ENCODE peak calls at places on chromosomes 2 and 18, in five cellular contexts. L, K, P, H and Z are unnamed samples.

GRCh38 chr18:12531747-12532146 is 124.0 kb downstream of the PRELID3A start:
- DNase-seq in L (no peak), K (no peak), P (no peak), H (no peak), Z (no peak)

GRCh38 chr2:215428060-215428910 is 7.6 kb downstream of the FN1 start:
- DNase-seq in L (peak), K (no peak), P (no peak), H (no peak), Z (no peak)

GRCh38 chr2:63950414-63950813 is 68.8 kb downstream of the VPS54 start:
- DNase-seq in L (no peak), K (no peak), P (no peak), H (no peak), Z (no peak)

GRCh38 chr2:66794115-66794514 is 359.2 kb downstream of the MEIS1 start:
- DNase-seq in L (no peak), K (no peak), P (no peak), H (no peak), Z (no peak)

GRCh38 chr2:30031184-30031583 is 109.8 kb upstream of the ALK start:
- DNase-seq in L (no peak), K (no peak), P (no peak), H (no peak), Z (no peak)

GRCh38 chr2:209648714-209649113 is 122.9 kb upstream of the UNC80 start:
- DNase-seq in L (peak), K (no peak), P (peak), H (no peak), Z (no peak)

GRCh38 chr18:48800877-48801727 is 149.7 kb downstream of the SMAD7 start:
- DNase-seq in L (peak), K (no peak), P (peak), H (no peak), Z (peak)

GRCh38 chr2:127174977-127175376 is 45.1 kb downstream of the CYP27C1 start:
- DNase-seq in L (peak), K (no peak), P (peak), H (no peak), Z (no peak)

GRCh38 chr18:44729631-44730101 is 49.0 kb downstream of the SETBP1 start:
- DNase-seq in L (peak), K (no peak), P (peak), H (peak), Z (peak)

GRCh38 chr2:229085439-229085838 is 185.6 kb downstream of the PID1 start:
- DNase-seq in L (no peak), K (no peak), P (no peak), H (no peak), Z (no peak)

GRCh38 chr2:24871852-24872323 is 48.1 kb downstream of the ADCY3 start:
- DNase-seq in L (no peak), K (no peak), P (no peak), H (no peak), Z (no peak)

GRCh38 chr2:219497495-219498279 is 1.0 kb upstream of the GMPPA start:
- DNase-seq in L (peak), K (peak), P (peak), H (peak), Z (peak)